ENCODE peak calls at places on chromosomes 11 and 22, in seven cellular contexts. W is fibroblast of lung; G is NCI-H1930; B is stimulated activated CD4-positive, alpha-beta T cell treated with anti-CD3 and anti-CD28 coated beads, Interleukin-1b, Interleukin-23, amount 100 ng/mL, for 1 hour; C is NCI-H774; R is stimulated activated naive CD4-positive, alpha-beta T cell; A is KBM-7. H is an unnamed sample.

GRCh38 chr11:35954205-35954604 is 10.3 kb downstream of the LDLRAD3 start:
- DNase-seq in W (no peak), G (no peak), B (no peak), C (no peak), R (no peak), A (no peak), H (no peak)

GRCh38 chr11:31819533-31820437 is 8.7 kb upstream of the PAX6 start:
- DNase-seq in W (no peak), G (no peak), B (no peak), C (no peak), R (no peak), A (no peak), H (no peak)

GRCh38 chr11:74870485-74870884 is 78.4 kb downstream of the XRRA1 start:
- DNase-seq in W (peak), G (no peak), B (no peak), C (no peak), R (no peak), A (peak), H (peak)

GRCh38 chr11:61957028-61957770 is 7.0 kb downstream of the BEST1 start:
- DNase-seq in W (no peak), G (no peak), B (no peak), C (no peak), R (no peak), A (no peak), H (no peak)

GRCh38 chr22:38040953-38041759 is 16.0 kb upstream of the PICK1 start:
- DNase-seq in W (peak), G (no peak), B (no peak), C (no peak), R (no peak), A (no peak), H (no peak)

GRCh38 chr11:57476223-57476882 is 16.0 kb downstream of the RTN4RL2 start:
- DNase-seq in W (no peak), G (no peak), B (no peak), C (peak), R (peak), A (no peak), H (no peak)

GRCh38 chr11:66285250-66285947 is 3.5 kb downstream of the YIF1A start:
- DNase-seq in W (no peak), G (no peak), B (no peak), C (no peak), R (no peak), A (no peak), H (no peak)

GRCh38 chr11:129731316-129731715 is 84.3 kb upstream of the TMEM45B start:
- DNase-seq in W (no peak), G (no peak), B (no peak), C (no peak), R (no peak), A (no peak), H (no peak)

GRCh38 chr11:8301622-8302021 is 37.9 kb upstream of the LMO1 start:
- DNase-seq in W (no peak), G (no peak), B (no peak), C (no peak), R (no peak), A (no peak), H (no peak)

GRCh38 chr22:38271101-38271500 is 1.7 kb downstream of the TMEM184B start:
- DNase-seq in W (no peak), G (no peak), B (no peak), C (no peak), R (no peak), A (no peak), H (no peak)

GRCh38 chr11:76361365-76361764 is 19.6 kb downstream of the THAP12 start:
- DNase-seq in W (peak), G (no peak), B (no peak), C (no peak), R (no peak), A (no peak), H (no peak)

GRCh38 chr22:30245985-30246901 is at the start of gene LIF:
- DNase-seq in W (peak), G (no peak), B (no peak), C (no peak), R (peak), A (peak), H (no peak)

GRCh38 chr11:131511794-131512193 is 141.4 kb downstream of the NTM start:
- DNase-seq in W (no peak), G (peak), B (no peak), C (peak), R (no peak), A (peak), H (peak)

GRCh38 chr11:66579017-66579606 is 10.7 kb upstream of the CTSF start:
- DNase-seq in W (peak), G (peak), B (peak), C (no peak), R (peak), A (peak), H (peak)

GRCh38 chr11:63884191-63884590 is 32.8 kb downstream of the RCOR2 start:
- DNase-seq in W (peak), G (no peak), B (no peak), C (no peak), R (no peak), A (no peak), H (no peak)

GRCh38 chr11:126310229-126310991 is 6.5 kb downstream of the DCPS start:
- DNase-seq in W (peak), G (peak), B (peak), C (peak), R (peak), A (peak), H (peak)

GRCh38 chr11:22828373-22828772 is 1.2 kb downstream of the SVIP start:
- DNase-seq in W (no peak), G (no peak), B (no peak), C (no peak), R (no peak), A (peak), H (no peak)

GRCh38 chr11:61507962-61508824 is at the start of gene LRRC10B:
- DNase-seq in W (no peak), G (peak), B (peak), C (peak), R (no peak), A (peak), H (no peak)

GRCh38 chr22:22037740-22038139 is 55.2 kb upstream of the TOP3B start:
- DNase-seq in W (peak), G (no peak), B (no peak), C (no peak), R (no peak), A (no peak), H (no peak)